ENCODE peak calls at places on chromosomes 4 and X, in four cellular contexts. X, I, G and S are unnamed samples. For H3K27me3, the result is how much of the 10 kb centered on the place peaks cover.

GRCh38 chr4:92122911-92123310 is 180.9 kb upstream of the GRID2 start:
- DNase-seq in X (no peak), I (no peak), G (no peak), S (no peak)

GRCh38 chrX:5586726-5587125 is 641.9 kb downstream of the NLGN4X start:
- DNase-seq in X (no peak), I (no peak), G (no peak), S (no peak)

GRCh38 chr4:125352521-125352920 is 37.8 kb downstream of the FAT4 start:
- DNase-seq in X (no peak), I (no peak), G (no peak), S (no peak)

GRCh38 chr4:66014146-66014765 is 344.0 kb upstream of the EPHA5 start:
- DNase-seq in X (no peak), I (no peak), G (no peak), S (no peak)

GRCh38 chrX:110795645-110796510 is at the start of gene CHRDL1:
- DNase-seq in X (no peak), I (peak), G (peak), S (peak)

GRCh38 chr4:38625508-38625907 is 38.5 kb upstream of the KLF3 start:
- DNase-seq in X (no peak), I (no peak), G (no peak), S (no peak)

GRCh38 chrX:51641421-51642021 is 22.8 kb upstream of the CENPVL3 start:
- DNase-seq in X (peak), I (no peak), G (no peak), S (no peak)

GRCh38 chr4:106344324-106344970 is 24.1 kb downstream of the GIMD1 start:
- DNase-seq in X (no peak), I (no peak), G (no peak), S (no peak)

GRCh38 chr4:124334119-124334518 is 378.4 kb downstream of the ANKRD50 start:
- DNase-seq in X (peak), I (no peak), G (no peak), S (no peak)

GRCh38 chr4:56757270-56757746 is 64.2 kb downstream of the SPINK2 start:
- DNase-seq in X (peak), I (peak), G (no peak), S (peak)

GRCh38 chr4:173835863-173836262 is 305.8 kb upstream of the HAND2 start:
- DNase-seq in X (no peak), I (no peak), G (peak), S (no peak)

GRCh38 chr4:140240237-140240636 is 86.3 kb upstream of the MAML3 start:
- DNase-seq in X (no peak), I (no peak), G (no peak), S (no peak)

GRCh38 chrX:110395877-110396276 is 37.2 kb downstream of the RTL9 start:
- DNase-seq in X (no peak), I (no peak), G (no peak), S (no peak)

GRCh38 chrX:153953342-153953830 is 8.9 kb upstream of the RENBP start:
- DNase-seq in X (no peak), I (peak), G (peak), S (peak)

GRCh38 chrX:136497556-136498048 is at the start of gene HTATSF1:
- DNase-seq in X (no peak), I (no peak), G (no peak), S (no peak)

GRCh38 chr4:159250751-159251325 is 148.0 kb downstream of the RAPGEF2 start:
- DNase-seq in X (no peak), I (no peak), G (no peak), S (no peak)

GRCh38 chrX:51643377-51643776 is 24.7 kb upstream of the CENPVL3 start:
- DNase-seq in X (no peak), I (no peak), G (no peak), S (no peak)

GRCh38 chr4:6217716-6218381 is 17.5 kb upstream of the JAKMIP1 start:
- DNase-seq in X (no peak), I (no peak), G (no peak), S (no peak)
- H3K27me3 ChIP-seq in X (under half), I (under half), G (under half), S (under half)

DNA sequence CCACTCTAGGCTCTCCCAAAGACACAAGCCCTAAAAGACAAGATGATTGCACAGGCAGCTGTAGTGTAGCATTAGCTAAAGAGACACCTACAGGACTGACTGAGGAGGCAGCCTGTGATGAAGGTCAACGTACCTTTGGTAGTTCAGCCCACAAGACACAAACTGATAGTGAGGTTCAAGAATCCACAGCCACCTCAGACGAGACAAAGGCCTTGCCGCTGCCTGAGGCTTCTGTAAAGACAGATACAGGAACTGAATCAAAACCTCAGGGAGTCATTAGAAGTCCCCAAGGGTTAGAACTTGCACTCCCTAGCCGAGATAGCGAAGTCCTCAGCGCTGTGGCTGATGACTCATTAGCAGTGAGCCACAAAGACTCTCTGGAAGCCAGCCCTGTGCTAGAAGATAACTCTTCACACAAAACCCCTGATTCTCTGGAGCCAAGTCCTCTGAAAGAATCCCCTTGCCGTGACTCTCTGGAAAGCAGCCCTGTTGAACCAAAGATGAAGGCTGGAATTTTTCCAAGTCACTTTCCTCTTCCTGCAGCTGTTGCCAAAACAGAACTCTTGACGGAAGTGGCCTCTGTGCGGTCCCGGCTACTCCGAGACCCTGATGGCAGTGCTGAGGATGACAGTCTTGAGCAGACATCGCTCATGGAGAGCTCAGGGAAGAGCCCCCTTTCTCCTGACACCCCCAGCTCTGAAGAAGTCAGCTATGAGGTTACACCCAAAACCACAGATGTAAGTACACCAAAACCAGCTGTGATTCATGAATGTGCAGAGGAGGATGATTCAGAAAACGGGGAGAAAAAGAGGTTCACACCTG is 306.3 kb downstream of the ANK2 start:
- DNase-seq in X (peak), I (peak), G (peak), S (no peak)
- TF ChIP-seq CTCF in X (no peak), I (no peak), G (no peak), S (no peak)

GRCh38 chrX:39629001-39629400 is 468.8 kb downstream of the BCOR start:
- DNase-seq in X (peak), I (no peak), G (no peak), S (no peak)
- H3K27me3 ChIP-seq in X (under half), I (under half), G (under half), S (under half)

GRCh38 chr4:77047037-77047436 is 28.8 kb downstream of the CCNI start:
- DNase-seq in X (no peak), I (no peak), G (no peak), S (no peak)
- TF ChIP-seq CTCF in X (peak), I (no peak), G (peak), S (peak)

DNA sequence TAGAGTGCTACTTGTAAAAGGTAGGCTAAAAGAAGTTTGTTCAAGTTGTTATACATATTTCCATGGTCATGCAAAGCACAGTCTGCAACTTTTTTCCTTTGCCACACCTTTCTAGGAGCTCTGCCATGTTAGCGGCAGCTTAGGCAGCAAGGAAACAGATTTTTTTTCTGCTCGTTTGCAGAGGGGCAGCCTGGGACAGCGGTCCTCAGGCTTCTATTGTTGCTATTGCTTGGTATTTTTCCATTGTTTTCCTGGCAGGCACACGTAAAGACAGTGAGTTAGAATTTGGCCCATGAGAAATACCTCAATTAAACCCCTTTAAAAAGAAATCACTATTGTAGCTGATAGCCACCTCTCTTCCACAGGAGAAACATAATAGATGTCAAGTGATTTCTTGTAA is 391.4 kb downstream of the SH2D1A start:
- DNase-seq in X (no peak), I (no peak), G (no peak), S (no peak)
- H3K27me3 ChIP-seq in X (under half), I (under half), G (under half), S (under half)